ENCODE peak calls at places on chromosome 5, in five cellular contexts. I is stomach, C is A172, S is Right ventricle myocardium superior, V is heart right ventricle. F is an unnamed sample.

GRCh38 chr5:158162479-158162878 is 303.5 kb upstream of the CLINT1 start:
- DNase-seq in I (no peak), S (no peak), C (no peak), V (no peak), F (no peak)

GRCh38 chr5:57859626-57860025 is 377.0 kb upstream of the ACTBL2 start:
- DNase-seq in V (no peak), S (no peak), C (no peak), I (no peak), F (no peak)

GRCh38 chr5:33941090-33941489 is 4.9 kb downstream of the RXFP3 start:
- DNase-seq in S (no peak), C (no peak), V (no peak), I (no peak), F (no peak)

GRCh38 chr5:32942225-32942989 is 231.3 kb downstream of the NPR3 start:
- DNase-seq in V (no peak), I (no peak), S (no peak), C (peak), F (no peak)

GRCh38 chr5:36985387-36985786 is 108.8 kb downstream of the NIPBL start:
- DNase-seq in I (no peak), C (peak), V (no peak), S (no peak), F (no peak)

GRCh38 chr5:73496984-73497457 is 1.2 kb upstream of the BTF3 start:
- DNase-seq in S (no peak), V (no peak), C (peak), I (no peak), F (no peak)

GRCh38 chr5:147963948-147964693 is 57.8 kb upstream of the C5orf46 start:
- DNase-seq in I (no peak), S (no peak), V (peak), C (no peak), F (no peak)

GRCh38 chr5:106269252-106269843 is 1401.4 kb downstream of the EFNA5 start:
- DNase-seq in S (no peak), V (no peak), C (peak), I (no peak), F (no peak)

GRCh38 chr5:54672867-54673266 is 155.3 kb downstream of the SNX18 start:
- DNase-seq in V (no peak), S (no peak), I (no peak), C (no peak), F (no peak)

GRCh38 chr5:133848306-133848924 is 120.0 kb downstream of the C5orf15 start:
- DNase-seq in V (no peak), S (no peak), C (peak), I (peak), F (no peak)

GRCh38 chr5:133751846-133752245 is 139.5 kb upstream of the FSTL4 start:
- DNase-seq in V (no peak), S (no peak), C (no peak), I (no peak), F (no peak)

GRCh38 chr5:134148316-134148715 is 28.4 kb downstream of the SKP1 start:
- DNase-seq in C (no peak), S (no peak), I (peak), V (no peak), F (no peak)

GRCh38 chr5:95273956-95274520 is 10.9 kb downstream of the MCTP1 start:
- DNase-seq in S (no peak), V (no peak), I (no peak), C (no peak), F (no peak)

GRCh38 chr5:91031396-91031741 is 351.7 kb downstream of the ARRDC3 start:
- DNase-seq in C (no peak), I (no peak), V (no peak), S (no peak), F (no peak)

GRCh38 chr5:98368141-98368540 is 405.3 kb upstream of the RGMB start:
- DNase-seq in I (no peak), S (no peak), C (no peak), V (no peak), F (no peak)

GRCh38 chr5:10310073-10310779 is 2.5 kb upstream of the CMBL start:
- DNase-seq in C (peak), V (no peak), S (no peak), I (peak), F (no peak)

GRCh38 chr5:34037829-34038228 is 5.2 kb downstream of the C1QTNF3 start:
- DNase-seq in S (no peak), C (no peak), I (no peak), V (no peak), F (no peak)

GRCh38 chr5:134997015-134997414 is 29.3 kb downstream of the CATSPER3 start:
- DNase-seq in V (no peak), S (no peak), I (no peak), C (no peak), F (no peak)

GRCh38 chr5:175689147-175689991 is 31.5 kb downstream of the HRH2 start:
- DNase-seq in V (no peak), S (no peak), I (no peak), C (peak), F (no peak)

GRCh38 chr5:53167836-53168235 is 58.3 kb upstream of the MOCS2 start:
- DNase-seq in S (peak), V (peak), C (no peak), I (peak), F (no peak)

GRCh38 chr5:106185661-106186081 is 1485.1 kb downstream of the EFNA5 start:
- DNase-seq in V (no peak), I (no peak), C (no peak), S (no peak), F (no peak)

GRCh38 chr5:30894811-30895210 is 298.7 kb upstream of the CDH6 start:
- DNase-seq in C (no peak), V (no peak), S (no peak), I (no peak), F (no peak)

GRCh38 chr5:130528474-130528873 is 624.2 kb downstream of the CHSY3 start:
- DNase-seq in C (peak), V (no peak), I (no peak), S (no peak), F (no peak)

GRCh38 chr5:140868721-140869554 is at the start of gene PCDHA11:
- DNase-seq in V (no peak), C (no peak), I (no peak), S (no peak), F (no peak)

GRCh38 chr5:142747034-142747433 is 23.1 kb upstream of the ARHGAP26 start:
- DNase-seq in I (no peak), S (no peak), V (no peak), C (no peak), F (no peak)

GRCh38 chr5:66222455-66222854 is 78.4 kb downstream of the SREK1 start:
- DNase-seq in C (no peak), S (no peak), V (no peak), I (no peak), F (no peak)

GRCh38 chr5:170110403-170111087 is 4.8 kb downstream of the FOXI1 start:
- DNase-seq in S (no peak), I (no peak), V (no peak), C (no peak), F (no peak)

GRCh38 chr5:80408475-80408875 is 611 bp downstream of the ZFYVE16 start:
- DNase-seq in I (peak), S (peak), V (peak), C (peak), F (no peak)

GRCh38 chr5:152607393-152608165 is 202.5 kb upstream of the NMUR2 start:
- DNase-seq in V (no peak), S (no peak), I (no peak), C (no peak), F (no peak)